ENCODE peak calls at places on chromosomes 3 and 15, in four cellular contexts. One of them, this sample, is unnamed.

GRCh38 chr3:38334656-38335055 is 11.9 kb upstream of the XYLB start:
- DNase-seq in stimulated activated CD8-positive, alpha-beta memory T cell treated with anti-CD3 and anti-CD28 coated beads, Interleukin-4, amount 100 ng/mL, for 24 hours: no peak
- DNase-seq in uterus: no peak
- DNase-seq in ELR: peak; percentile 60
- DNase-seq in this sample: no peak

GRCh38 chr15:60372223-60372622 is 25.6 kb downstream of the ANXA2 start:
- DNase-seq in stimulated activated CD8-positive, alpha-beta memory T cell treated with anti-CD3 and anti-CD28 coated beads, Interleukin-4, amount 100 ng/mL, for 24 hours: no peak
- DNase-seq in ELR: peak; percentile 39
- DNase-seq in uterus: no peak
- DNase-seq in this sample: no peak

GRCh38 chr3:127542441-127542952 is 48.0 kb downstream of the TPRA1 start:
- DNase-seq in stimulated activated CD8-positive, alpha-beta memory T cell treated with anti-CD3 and anti-CD28 coated beads, Interleukin-4, amount 100 ng/mL, for 24 hours: no peak
- DNase-seq in ELR: no peak
- DNase-seq in uterus: no peak
- DNase-seq in this sample: no peak

GRCh38 chr3:174331095-174331802 is 527.9 kb upstream of the NAALADL2 start:
- DNase-seq in ELR: no peak
- DNase-seq in stimulated activated CD8-positive, alpha-beta memory T cell treated with anti-CD3 and anti-CD28 coated beads, Interleukin-4, amount 100 ng/mL, for 24 hours: no peak
- DNase-seq in uterus: no peak
- DNase-seq in this sample: no peak

GRCh38 chr3:114447950-114448479 is 154.2 kb downstream of the TIGIT start:
- DNase-seq in uterus: no peak
- DNase-seq in stimulated activated CD8-positive, alpha-beta memory T cell treated with anti-CD3 and anti-CD28 coated beads, Interleukin-4, amount 100 ng/mL, for 24 hours: no peak
- DNase-seq in ELR: no peak
- DNase-seq in this sample: no peak

GRCh38 chr3:55752911-55753310 is 265.8 kb upstream of the WNT5A start:
- DNase-seq in uterus: no peak
- DNase-seq in ELR: no peak
- DNase-seq in stimulated activated CD8-positive, alpha-beta memory T cell treated with anti-CD3 and anti-CD28 coated beads, Interleukin-4, amount 100 ng/mL, for 24 hours: no peak
- DNase-seq in this sample: no peak

GRCh38 chr3:23650371-23651140 is 155.2 kb upstream of the UBE2E1 start:
- DNase-seq in ELR: peak; percentile 96
- DNase-seq in stimulated activated CD8-positive, alpha-beta memory T cell treated with anti-CD3 and anti-CD28 coated beads, Interleukin-4, amount 100 ng/mL, for 24 hours: no peak
- DNase-seq in uterus: no peak
- DNase-seq in this sample: no peak

GRCh38 chr3:141076026-141076797 is 25.1 kb downstream of the SPSB4 start:
- DNase-seq in stimulated activated CD8-positive, alpha-beta memory T cell treated with anti-CD3 and anti-CD28 coated beads, Interleukin-4, amount 100 ng/mL, for 24 hours: no peak
- DNase-seq in ELR: no peak
- DNase-seq in uterus: no peak
- DNase-seq in this sample: no peak

GRCh38 chr3:184733971-184734608 is 22.2 kb upstream of the MAGEF1 start:
- DNase-seq in ELR: no peak
- DNase-seq in stimulated activated CD8-positive, alpha-beta memory T cell treated with anti-CD3 and anti-CD28 coated beads, Interleukin-4, amount 100 ng/mL, for 24 hours: no peak
- DNase-seq in uterus: no peak
- DNase-seq in this sample: no peak

GRCh38 chr15:45144775-45145174 is 15.0 kb downstream of the DUOX1 start:
- DNase-seq in stimulated activated CD8-positive, alpha-beta memory T cell treated with anti-CD3 and anti-CD28 coated beads, Interleukin-4, amount 100 ng/mL, for 24 hours: no peak
- DNase-seq in ELR: no peak
- DNase-seq in uterus: no peak
- DNase-seq in this sample: no peak

GRCh38 chr3:9135526-9135925 is 113.9 kb downstream of the SRGAP3 start:
- DNase-seq in ELR: no peak
- DNase-seq in uterus: no peak
- DNase-seq in stimulated activated CD8-positive, alpha-beta memory T cell treated with anti-CD3 and anti-CD28 coated beads, Interleukin-4, amount 100 ng/mL, for 24 hours: no peak
- DNase-seq in this sample: no peak

GRCh38 chr15:40921949-40922607 is 7.1 kb upstream of the DLL4 start:
- DNase-seq in stimulated activated CD8-positive, alpha-beta memory T cell treated with anti-CD3 and anti-CD28 coated beads, Interleukin-4, amount 100 ng/mL, for 24 hours: no peak
- DNase-seq in ELR: no peak
- DNase-seq in uterus: no peak
- DNase-seq in this sample: no peak

GRCh38 chr15:83930813-83931212 is 276.9 kb downstream of the ADAMTSL3 start:
- DNase-seq in ELR: no peak
- DNase-seq in stimulated activated CD8-positive, alpha-beta memory T cell treated with anti-CD3 and anti-CD28 coated beads, Interleukin-4, amount 100 ng/mL, for 24 hours: no peak
- DNase-seq in uterus: no peak
- DNase-seq in this sample: no peak

GRCh38 chr3:118760611-118761606 is 273.7 kb downstream of the IGSF11 start:
- DNase-seq in ELR: no peak
- DNase-seq in uterus: no peak
- DNase-seq in stimulated activated CD8-positive, alpha-beta memory T cell treated with anti-CD3 and anti-CD28 coated beads, Interleukin-4, amount 100 ng/mL, for 24 hours: no peak
- DNase-seq in this sample: no peak

GRCh38 chr15:45457215-45457614 is 65.3 kb downstream of the SLC30A4 start:
- DNase-seq in uterus: no peak
- DNase-seq in ELR: peak; percentile 20
- DNase-seq in stimulated activated CD8-positive, alpha-beta memory T cell treated with anti-CD3 and anti-CD28 coated beads, Interleukin-4, amount 100 ng/mL, for 24 hours: no peak
- DNase-seq in this sample: no peak

GRCh38 chr15:78044407-78045155 is 32.9 kb downstream of the TBC1D2B start:
- DNase-seq in uterus: no peak
- DNase-seq in stimulated activated CD8-positive, alpha-beta memory T cell treated with anti-CD3 and anti-CD28 coated beads, Interleukin-4, amount 100 ng/mL, for 24 hours: no peak
- DNase-seq in ELR: no peak
- DNase-seq in this sample: no peak

GRCh38 chr3:14647976-14648955 is 3.3 kb upstream of the CCDC174 start:
- DNase-seq in stimulated activated CD8-positive, alpha-beta memory T cell treated with anti-CD3 and anti-CD28 coated beads, Interleukin-4, amount 100 ng/mL, for 24 hours: no peak
- DNase-seq in uterus: no peak
- DNase-seq in ELR: no peak
- DNase-seq in this sample: no peak

GRCh38 chr3:12027199-12027598 is 23.0 kb downstream of the SYN2 start:
- DNase-seq in uterus: no peak
- DNase-seq in stimulated activated CD8-positive, alpha-beta memory T cell treated with anti-CD3 and anti-CD28 coated beads, Interleukin-4, amount 100 ng/mL, for 24 hours: no peak
- DNase-seq in ELR: no peak
- DNase-seq in this sample: no peak

GRCh38 chr3:42591811-42592210 is 1.2 kb downstream of the SS18L2 start:
- DNase-seq in stimulated activated CD8-positive, alpha-beta memory T cell treated with anti-CD3 and anti-CD28 coated beads, Interleukin-4, amount 100 ng/mL, for 24 hours: no peak
- DNase-seq in uterus: no peak
- DNase-seq in ELR: no peak
- DNase-seq in this sample: no peak

GRCh38 chr3:182484682-182485081 is 308.6 kb upstream of the ATP11B start:
- DNase-seq in uterus: no peak
- DNase-seq in ELR: no peak
- DNase-seq in stimulated activated CD8-positive, alpha-beta memory T cell treated with anti-CD3 and anti-CD28 coated beads, Interleukin-4, amount 100 ng/mL, for 24 hours: no peak
- DNase-seq in this sample: peak; percentile 80

GRCh38 chr15:35325374-35325941 is 220.5 kb downstream of the DPH6 start:
- DNase-seq in ELR: no peak
- DNase-seq in stimulated activated CD8-positive, alpha-beta memory T cell treated with anti-CD3 and anti-CD28 coated beads, Interleukin-4, amount 100 ng/mL, for 24 hours: no peak
- DNase-seq in uterus: no peak
- DNase-seq in this sample: no peak

GRCh38 chr3:149902498-149903139 is 68.1 kb downstream of the PFN2 start:
- DNase-seq in ELR: peak; percentile 42
- DNase-seq in stimulated activated CD8-positive, alpha-beta memory T cell treated with anti-CD3 and anti-CD28 coated beads, Interleukin-4, amount 100 ng/mL, for 24 hours: no peak
- DNase-seq in uterus: no peak
- DNase-seq in this sample: no peak

GRCh38 chr15:68528891-68529290 is 49.9 kb upstream of the CORO2B start:
- DNase-seq in stimulated activated CD8-positive, alpha-beta memory T cell treated with anti-CD3 and anti-CD28 coated beads, Interleukin-4, amount 100 ng/mL, for 24 hours: no peak
- DNase-seq in uterus: no peak
- DNase-seq in ELR: peak; percentile 28
- DNase-seq in this sample: no peak

GRCh38 chr3:144032531-144033234 is 61.1 kb downstream of the DIPK2A start:
- DNase-seq in ELR: no peak
- DNase-seq in uterus: no peak
- DNase-seq in stimulated activated CD8-positive, alpha-beta memory T cell treated with anti-CD3 and anti-CD28 coated beads, Interleukin-4, amount 100 ng/mL, for 24 hours: no peak
- DNase-seq in this sample: no peak

GRCh38 chr3:120497318-120497717 is 46.5 kb upstream of the FSTL1 start:
- DNase-seq in ELR: peak; percentile 93
- DNase-seq in uterus: no peak
- DNase-seq in stimulated activated CD8-positive, alpha-beta memory T cell treated with anti-CD3 and anti-CD28 coated beads, Interleukin-4, amount 100 ng/mL, for 24 hours: no peak
- DNase-seq in this sample: no peak

GRCh38 chr3:109336272-109336957 is 931 bp downstream of the DPPA4 start:
- DNase-seq in ELR: peak; percentile 24
- DNase-seq in uterus: no peak
- DNase-seq in stimulated activated CD8-positive, alpha-beta memory T cell treated with anti-CD3 and anti-CD28 coated beads, Interleukin-4, amount 100 ng/mL, for 24 hours: peak; percentile 2
- DNase-seq in this sample: no peak

GRCh38 chr15:63905131-63905530 is 71.4 kb upstream of the HERC1 start:
- DNase-seq in stimulated activated CD8-positive, alpha-beta memory T cell treated with anti-CD3 and anti-CD28 coated beads, Interleukin-4, amount 100 ng/mL, for 24 hours: no peak
- DNase-seq in uterus: no peak
- DNase-seq in ELR: no peak
- DNase-seq in this sample: no peak

GRCh38 chr3:10283638-10284037 is 9.1 kb downstream of the GHRL start:
- DNase-seq in uterus: no peak
- DNase-seq in stimulated activated CD8-positive, alpha-beta memory T cell treated with anti-CD3 and anti-CD28 coated beads, Interleukin-4, amount 100 ng/mL, for 24 hours: no peak
- DNase-seq in ELR: no peak
- DNase-seq in this sample: no peak

GRCh38 chr15:25799906-25800700 is 63.0 kb downstream of the ATP10A start:
- DNase-seq in ELR: no peak
- DNase-seq in stimulated activated CD8-positive, alpha-beta memory T cell treated with anti-CD3 and anti-CD28 coated beads, Interleukin-4, amount 100 ng/mL, for 24 hours: no peak
- DNase-seq in uterus: no peak
- DNase-seq in this sample: no peak

GRCh38 chr15:31469801-31470545 is 143.3 kb downstream of the KLF13 start:
- DNase-seq in uterus: no peak
- DNase-seq in stimulated activated CD8-positive, alpha-beta memory T cell treated with anti-CD3 and anti-CD28 coated beads, Interleukin-4, amount 100 ng/mL, for 24 hours: no peak
- DNase-seq in ELR: no peak
- DNase-seq in this sample: no peak

GRCh38 chr3:186298876-186299275 is 63.2 kb downstream of the DGKG start:
- DNase-seq in uterus: no peak
- DNase-seq in stimulated activated CD8-positive, alpha-beta memory T cell treated with anti-CD3 and anti-CD28 coated beads, Interleukin-4, amount 100 ng/mL, for 24 hours: no peak
- DNase-seq in ELR: peak; percentile 42
- DNase-seq in this sample: no peak

GRCh38 chr15:48890375-48890972 is 12.5 kb downstream of the EID1 start:
- DNase-seq in uterus: no peak
- DNase-seq in stimulated activated CD8-positive, alpha-beta memory T cell treated with anti-CD3 and anti-CD28 coated beads, Interleukin-4, amount 100 ng/mL, for 24 hours: no peak
- DNase-seq in ELR: no peak
- DNase-seq in this sample: no peak

GRCh38 chr3:35296533-35296932 is 342.8 kb upstream of the ARPP21 start:
- DNase-seq in uterus: no peak
- DNase-seq in ELR: no peak
- DNase-seq in stimulated activated CD8-positive, alpha-beta memory T cell treated with anti-CD3 and anti-CD28 coated beads, Interleukin-4, amount 100 ng/mL, for 24 hours: no peak
- DNase-seq in this sample: peak; percentile 84

This sample was measured in MM.1S.